ENCODE peak calls at places on chromosomes 13 and 19, in four cellular contexts. One of them, this sample, is unnamed.

GRCh38 chr13:108606424-108606823 is 23.0 kb upstream of the MYO16 start:
- DNase-seq in C1 segment of cervical spinal cord: no peak
- DNase-seq in 8988T: no peak
- DNase-seq in HS-5: no peak
- DNase-seq in this sample: no peak

GRCh38 chr19:5036733-5037681 is 68.1 kb downstream of the KDM4B start:
- DNase-seq in C1 segment of cervical spinal cord: peak
- DNase-seq in 8988T: no peak
- DNase-seq in HS-5: no peak
- DNase-seq in this sample: no peak

GRCh38 chr19:2974342-2974932 is 2.9 kb upstream of the TLE6 start:
- DNase-seq in C1 segment of cervical spinal cord: no peak
- DNase-seq in 8988T: no peak
- DNase-seq in HS-5: no peak
- DNase-seq in this sample: no peak

GRCh38 chr13:112895521-112896465 is 73.2 kb upstream of the MCF2L start:
- DNase-seq in C1 segment of cervical spinal cord: no peak
- DNase-seq in 8988T: no peak
- DNase-seq in HS-5: no peak
- DNase-seq in this sample: no peak

GRCh38 chr13:43196171-43196611 is 172.8 kb downstream of the DNAJC15 start:
- DNase-seq in C1 segment of cervical spinal cord: no peak
- DNase-seq in 8988T: no peak
- DNase-seq in HS-5: no peak
- DNase-seq in this sample: no peak

GRCh38 chr19:47610546-47610894 is 1.6 kb downstream of the BICRA start:
- DNase-seq in C1 segment of cervical spinal cord: no peak
- DNase-seq in 8988T: no peak
- DNase-seq in HS-5: no peak
- DNase-seq in this sample: no peak

GRCh38 chr13:107099661-107100060 is 531.7 kb upstream of the ARGLU1 start:
- DNase-seq in C1 segment of cervical spinal cord: no peak
- DNase-seq in 8988T: no peak
- DNase-seq in HS-5: peak
- DNase-seq in this sample: no peak

GRCh38 chr13:21849323-21849722 is 178.4 kb downstream of the FGF9 start:
- DNase-seq in C1 segment of cervical spinal cord: no peak
- DNase-seq in 8988T: no peak
- DNase-seq in HS-5: no peak
- DNase-seq in this sample: peak

GRCh38 chr13:41311607-41312500 is 787 bp downstream of the NAA16 start:
- DNase-seq in C1 segment of cervical spinal cord: peak
- DNase-seq in 8988T: no peak
- DNase-seq in HS-5: no peak
- DNase-seq in this sample: peak

GRCh38 chr19:4064551-4065260 is 2.0 kb downstream of the ZBTB7A start:
- DNase-seq in C1 segment of cervical spinal cord: peak
- DNase-seq in 8988T: peak
- DNase-seq in HS-5: no peak
- DNase-seq in this sample: peak

GRCh38 chr19:54317965-54318240 is 4.9 kb upstream of the LILRA5 start:
- DNase-seq in C1 segment of cervical spinal cord: no peak
- DNase-seq in 8988T: no peak
- DNase-seq in HS-5: no peak
- DNase-seq in this sample: no peak

GRCh38 chr19:51632126-51632525 is 1.9 kb upstream of the SIGLEC5 start:
- DNase-seq in C1 segment of cervical spinal cord: no peak
- DNase-seq in 8988T: no peak
- DNase-seq in HS-5: no peak
- DNase-seq in this sample: no peak

GRCh38 chr13:64793592-64793991 is 2436.5 kb downstream of the PCDH9 start:
- DNase-seq in C1 segment of cervical spinal cord: no peak
- DNase-seq in 8988T: no peak
- DNase-seq in HS-5: no peak
- DNase-seq in this sample: no peak

GRCh38 chr19:56115490-56115889 is 5.6 kb downstream of the ZNF787 start:
- DNase-seq in C1 segment of cervical spinal cord: no peak
- DNase-seq in 8988T: no peak
- DNase-seq in HS-5: no peak
- DNase-seq in this sample: no peak

GRCh38 chr19:43664008-43664407 is 6.0 kb downstream of the PLAUR start:
- DNase-seq in C1 segment of cervical spinal cord: peak
- DNase-seq in 8988T: no peak
- DNase-seq in HS-5: no peak
- DNase-seq in this sample: no peak

GRCh38 chr19:53333071-53333465 is 481 bp upstream of the ZNF845 start:
- DNase-seq in C1 segment of cervical spinal cord: no peak
- DNase-seq in 8988T: no peak
- DNase-seq in HS-5: no peak
- DNase-seq in this sample: peak

GRCh38 chr13:51729853-51730553 is 74.0 kb downstream of the DHRS12 start:
- DNase-seq in C1 segment of cervical spinal cord: no peak
- DNase-seq in 8988T: no peak
- DNase-seq in HS-5: no peak
- DNase-seq in this sample: no peak

GRCh38 chr19:33399745-33400681 is 26.5 kb downstream of the CEBPG start:
- DNase-seq in C1 segment of cervical spinal cord: no peak
- DNase-seq in 8988T: peak
- DNase-seq in HS-5: no peak
- DNase-seq in this sample: no peak

GRCh38 chr13:75533866-75534265 is 3.8 kb downstream of the COMMD6 start:
- DNase-seq in C1 segment of cervical spinal cord: no peak
- DNase-seq in 8988T: no peak
- DNase-seq in HS-5: no peak
- DNase-seq in this sample: no peak

GRCh38 chr19:3857449-3858003 is 11.3 kb downstream of the ZFR2 start:
- DNase-seq in C1 segment of cervical spinal cord: no peak
- DNase-seq in 8988T: no peak
- DNase-seq in HS-5: no peak
- DNase-seq in this sample: no peak

GRCh38 chr13:36841411-36841810 is 22.4 kb downstream of the RFXAP start:
- DNase-seq in C1 segment of cervical spinal cord: no peak
- DNase-seq in 8988T: no peak
- DNase-seq in HS-5: no peak
- DNase-seq in this sample: no peak

GRCh38 chr13:113976711-113977684 is 3.1 kb upstream of the C13orf46 start:
- DNase-seq in C1 segment of cervical spinal cord: no peak
- DNase-seq in 8988T: peak
- DNase-seq in HS-5: peak
- DNase-seq in this sample: no peak

GRCh38 chr19:24074720-24075119 is 12.3 kb upstream of the ZNF254 start:
- DNase-seq in C1 segment of cervical spinal cord: no peak
- DNase-seq in 8988T: no peak
- DNase-seq in HS-5: peak
- DNase-seq in this sample: no peak

GRCh38 chr19:30666301-30666803 is 294.2 kb downstream of the ZNF536 start:
- DNase-seq in C1 segment of cervical spinal cord: peak
- DNase-seq in 8988T: no peak
- DNase-seq in HS-5: no peak
- DNase-seq in this sample: peak

GRCh38 chr19:16428372-16429036 is 43.3 kb downstream of the EPS15L1 start:
- DNase-seq in C1 segment of cervical spinal cord: no peak
- DNase-seq in 8988T: no peak
- DNase-seq in HS-5: no peak
- DNase-seq in this sample: no peak

GRCh38 chr13:75637101-75637774 is 1.1 kb downstream of the LMO7 start:
- DNase-seq in C1 segment of cervical spinal cord: no peak
- DNase-seq in 8988T: no peak
- DNase-seq in HS-5: no peak
- DNase-seq in this sample: no peak